ENCODE peak calls at places on chromosomes 12 and 14, in five cellular contexts. R is amygdala, S is T-helper 17 cell, K is psoas muscle, D is Caki2. M is an unnamed sample.

GRCh38 chr14:38502241-38502640 is 246.3 kb upstream of the CLEC14A start:
- DNase-seq in D (no peak), R (no peak), K (no peak), S (no peak), M (no peak)

GRCh38 chr12:26767116-26767515 is 65.9 kb downstream of the ITPR2 start:
- DNase-seq in K (no peak), D (no peak), S (no peak), R (no peak), M (no peak)

GRCh38 chr12:67827820-67828383 is 161.3 kb upstream of the IFNG-AS1 start:
- DNase-seq in R (no peak), S (no peak), D (peak), K (peak), M (no peak)

GRCh38 chr14:81536125-81536771 is 2.6 kb upstream of the SEL1L start:
- DNase-seq in K (no peak), S (no peak), R (no peak), D (no peak), M (no peak)

GRCh38 chr12:53604581-53604980 is 21.6 kb downstream of the ATF7 start:
- DNase-seq in S (no peak), R (no peak), K (no peak), D (no peak), M (no peak)

GRCh38 chr12:44972746-44973421 is 78.0 kb downstream of the DBX2 start:
- DNase-seq in R (no peak), S (no peak), D (no peak), K (no peak), M (no peak)

GRCh38 chr12:130632582-130633174 is 83.4 kb downstream of the RIMBP2 start:
- DNase-seq in D (no peak), K (no peak), S (no peak), R (no peak), M (peak)

GRCh38 chr12:47412837-47413236 is 293.0 kb downstream of the RPAP3 start:
- DNase-seq in D (no peak), K (no peak), R (no peak), S (no peak), M (no peak)

GRCh38 chr12:115035536-115036107 is 351.6 kb upstream of the TBX3 start:
- DNase-seq in S (no peak), D (no peak), R (no peak), K (no peak), M (no peak)

GRCh38 chr12:109517619-109518018 is 40.2 kb downstream of the UBE3B start:
- DNase-seq in R (no peak), S (no peak), D (no peak), K (no peak), M (peak)

GRCh38 chr14:97459180-97459579 is 662.0 kb downstream of the VRK1 start:
- DNase-seq in S (no peak), D (no peak), K (no peak), R (no peak), M (no peak)

GRCh38 chr14:75723716-75724115 is 62.7 kb downstream of the TTLL5 start:
- DNase-seq in K (no peak), S (no peak), D (no peak), R (no peak), M (no peak)

GRCh38 chr12:44531349-44531905 is 344.7 kb downstream of the NELL2 start:
- DNase-seq in D (no peak), S (no peak), K (no peak), R (no peak), M (no peak)

GRCh38 chr12:127270193-127270592 is 996.8 kb upstream of the TMEM132C start:
- DNase-seq in R (no peak), S (no peak), D (no peak), K (no peak), M (no peak)

GRCh38 chr14:54567634-54568561 is 970 bp downstream of the SAMD4A start:
- DNase-seq in K (peak), R (peak), D (peak), S (peak), M (peak)

GRCh38 chr12:5201554-5202243 is 158.0 kb downstream of the KCNA5 start:
- DNase-seq in R (no peak), S (no peak), K (no peak), D (no peak), M (no peak)

GRCh38 chr14:65332141-65332871 is 80.2 kb upstream of the FUT8 start:
- DNase-seq in D (no peak), R (no peak), S (no peak), K (no peak), M (no peak)

GRCh38 chr12:67928621-67929369 is 60.5 kb upstream of the IFNG-AS1 start:
- DNase-seq in S (no peak), D (no peak), K (no peak), R (no peak), M (no peak)

GRCh38 chr14:49598479-49599301 is at the start of gene LRR1:
- DNase-seq in K (peak), R (peak), S (peak), D (peak), M (peak)

GRCh38 chr14:105393151-105393550 is 5.2 kb upstream of the TEX22 start:
- DNase-seq in S (no peak), K (no peak), R (no peak), D (no peak), M (no peak)

GRCh38 chr14:55929136-55929535 is 189.1 kb upstream of the PELI2 start:
- DNase-seq in R (no peak), S (no peak), K (no peak), D (no peak), M (no peak)

GRCh38 chr12:78118036-78118435 is 287.3 kb downstream of the NAV3 start:
- DNase-seq in D (no peak), K (no peak), R (no peak), S (no peak), M (no peak)

GRCh38 chr12:4118601-4119156 is 154.9 kb upstream of the CCND2 start:
- DNase-seq in S (no peak), D (no peak), K (no peak), R (no peak), M (no peak)

GRCh38 chr12:110458756-110459155 is 8.6 kb upstream of the ARPC3 start:
- DNase-seq in S (no peak), R (no peak), K (no peak), D (no peak), M (no peak)

GRCh38 chr14:91897121-91897701 is 29.9 kb upstream of the TC2N start:
- DNase-seq in S (no peak), D (no peak), K (peak), R (peak), M (peak)

GRCh38 chr12:109036975-109037374 is 15.4 kb upstream of the USP30 start:
- DNase-seq in S (no peak), K (no peak), R (no peak), D (no peak), M (no peak)

GRCh38 chr14:20262642-20263128 is 23.6 kb downstream of the OR11H4 start:
- DNase-seq in R (no peak), S (no peak), K (no peak), D (peak), M (no peak)

GRCh38 chr12:29427964-29428363 is 47.0 kb upstream of the ERGIC2 start:
- DNase-seq in R (no peak), D (no peak), K (no peak), S (no peak), M (no peak)

GRCh38 chr12:3535431-3535841 is 44.4 kb downstream of the PRMT8 start:
- DNase-seq in R (no peak), K (no peak), D (no peak), S (no peak), M (no peak)

GRCh38 chr14:51368721-51369163 is 128.7 kb downstream of the TMX1 start:
- DNase-seq in R (no peak), D (no peak), S (no peak), K (no peak), M (no peak)

GRCh38 chr12:53070901-53071492 is 8.2 kb downstream of the SPRYD3 start:
- DNase-seq in K (peak), D (no peak), R (no peak), S (no peak), M (no peak)

GRCh38 chr14:75835156-75836141 is 146.3 kb downstream of the TGFB3 start:
- DNase-seq in R (no peak), S (no peak), D (no peak), K (no peak), M (no peak)

GRCh38 chr14:33733721-33734120 is 217.2 kb downstream of the EGLN3 start:
- DNase-seq in S (no peak), D (no peak), K (no peak), R (no peak), M (no peak)

GRCh38 chr14:81164167-81164774 is 56.5 kb downstream of the GTF2A1 start:
- DNase-seq in D (peak), R (no peak), S (no peak), K (peak), M (peak)

GRCh38 chr12:52436828-52437474 is 2.8 kb upstream of the KRT75 start:
- DNase-seq in S (no peak), R (no peak), D (no peak), K (no peak), M (no peak)

GRCh38 chr14:74825008-74825407 is 50.9 kb downstream of the PROX2 start:
- DNase-seq in K (no peak), S (no peak), D (no peak), R (no peak), M (no peak)

GRCh38 chr12:116222358-116222757 is 55.1 kb downstream of the MED13L start:
- DNase-seq in D (peak), R (no peak), K (no peak), S (no peak), M (peak)

GRCh38 chr12:49296034-49296835 is 1.3 kb downstream of the PRPH start:
- DNase-seq in R (no peak), K (peak), D (no peak), S (peak), M (peak)

M was measured in NCI-H345.